ENCODE peak calls at places on chromosomes 3 and 15, in eight cellular contexts. Z is CD8-positive, alpha-beta T cell; J is HCT116; B is transverse colon; X is fibroblast of lung; E is right cardiac atrium; D is heart right ventricle; N is esophagus squamous epithelium. M is an unnamed sample.
A peak's percentile ranks its signal among the peaks of the same experiment; 100 is the strongest.

GRCh38 chr15:92561754-92562153 is 93.8 kb downstream of the FAM174B start:
- DNase-seq in Z (no peak), J (no peak), B (no peak), X (no peak), E (no peak), D (no peak), N (no peak), M (no peak)

GRCh38 chr3:181417748-181418147 is 294.0 kb upstream of the SOX2 start:
- DNase-seq in Z (no peak), J (no peak), B (no peak), X (peak; percentile 78), E (no peak), D (no peak), N (no peak), M (no peak)

GRCh38 chr3:39383190-39383912 is at the start of gene SLC25A38:
- DNase-seq in Z (peak; percentile 76), J (peak; percentile 83), B (peak; percentile 85), X (peak; percentile 88), E (peak; percentile 86), D (peak; percentile 67), N (no peak), M (peak; percentile 90)

GRCh38 chr3:171163724-171164465 is 137.4 kb upstream of the SLC2A2 start:
- DNase-seq in Z (no peak), J (no peak), B (no peak), X (peak; percentile 16), E (no peak), D (no peak), N (no peak), M (no peak)

GRCh38 chr3:21798689-21799088 is 47.7 kb upstream of the ZNF385D start:
- DNase-seq in Z (no peak), J (no peak), B (no peak), X (no peak), E (no peak), D (no peak), N (no peak), M (no peak)

GRCh38 chr3:11764931-11765363 is 81.7 kb downstream of the TAMM41 start:
- DNase-seq in Z (no peak), J (peak; percentile 64), B (no peak), X (peak; percentile 92), E (no peak), D (no peak), N (no peak), M (no peak)

GRCh38 chr3:172056416-172056815 is 17.0 kb downstream of the FNDC3B start:
- DNase-seq in Z (no peak), J (no peak), B (no peak), X (no peak), E (no peak), D (no peak), N (no peak), M (no peak)

GRCh38 chr3:66153471-66153870 is 67.3 kb upstream of the SLC25A26 start:
- DNase-seq in Z (no peak), J (no peak), B (no peak), X (peak; percentile 37), E (no peak), D (no peak), N (no peak), M (no peak)

GRCh38 chr3:168608926-168609325 is 513.2 kb upstream of the GOLIM4 start:
- DNase-seq in Z (no peak), J (no peak), B (no peak), X (no peak), E (no peak), D (no peak), N (no peak), M (no peak)

GRCh38 chr3:23580337-23580736 is 225.4 kb upstream of the UBE2E1 start:
- DNase-seq in Z (no peak), J (no peak), B (no peak), X (peak; percentile 67), E (no peak), D (no peak), N (no peak), M (no peak)

DNA sequence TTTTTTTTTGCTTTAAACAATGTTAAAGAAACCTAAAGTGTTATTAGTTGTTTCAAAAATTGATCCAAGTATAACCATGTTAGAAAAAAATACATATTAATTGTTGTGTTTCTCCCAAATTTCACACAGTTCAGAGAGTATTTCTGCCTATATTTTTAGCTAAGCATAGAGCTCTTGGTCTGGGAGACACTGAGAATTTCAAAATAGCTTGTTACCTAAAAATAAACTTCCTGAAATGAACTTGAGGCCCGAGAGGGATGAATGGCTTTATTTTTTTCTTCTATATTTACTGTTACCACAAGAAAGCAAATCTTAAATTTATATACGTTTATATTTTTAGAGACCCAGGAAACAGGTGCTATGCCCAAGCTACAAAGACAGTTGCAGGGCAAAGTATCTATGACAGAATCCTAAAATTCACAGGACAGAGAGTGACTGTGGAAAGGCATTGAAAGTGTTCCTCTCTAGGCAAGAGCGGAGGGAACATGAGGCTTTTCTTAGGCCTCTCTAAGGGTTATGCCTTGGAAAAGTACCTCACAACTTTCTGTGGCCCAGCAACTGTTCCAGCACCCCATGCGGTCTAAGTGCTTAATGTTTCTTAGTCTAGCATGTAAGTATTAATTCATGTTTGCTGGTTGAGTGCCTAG is 36.4 kb downstream of the TGFBR2 start:
- DNase-seq in Z (no peak), J (no peak), B (no peak), X (no peak), E (no peak), D (no peak), N (no peak), M (no peak)
- H3K4me1 ChIP-seq in Z (peaks cover 100% of the 10 kb centered on the region), J (no peaks in the 10 kb centered on the region), B (peaks cover 88% of the 10 kb centered on the region), X (peaks cover 8% of the 10 kb centered on the region), E (peaks cover 27% of the 10 kb centered on the region), D (peaks cover 64% of the 10 kb centered on the region), N (peaks cover 93% of the 10 kb centered on the region), M (peaks cover 18% of the 10 kb centered on the region)

DNA sequence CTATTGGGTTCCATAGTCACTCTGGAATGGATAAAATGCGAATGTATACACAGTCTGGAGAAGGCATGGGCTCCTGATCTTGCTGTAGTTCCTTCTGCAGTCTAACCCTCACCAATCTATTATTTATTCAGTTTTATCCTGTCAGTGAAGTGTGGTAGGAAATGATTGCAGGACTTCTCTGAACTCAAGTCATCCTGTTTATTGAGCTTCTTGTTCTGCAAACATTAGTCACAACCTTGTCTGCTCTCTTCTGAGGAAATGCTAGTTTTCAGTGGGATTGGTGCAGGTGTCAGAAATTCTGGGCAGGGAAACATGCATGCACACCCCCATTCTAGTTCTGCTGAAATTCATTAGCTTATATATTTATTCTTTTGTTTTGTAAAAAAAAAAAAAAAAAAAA is 191.0 kb upstream of the CFAP20DC start:
- DNase-seq in Z (no peak), J (no peak), B (no peak), X (peak; percentile 34), E (no peak), D (no peak), N (no peak), M (no peak)
- H3K9me3 ChIP-seq in Z (no peaks in the 10 kb centered on the region), J (no peaks in the 10 kb centered on the region), B (no peaks in the 10 kb centered on the region), X (no peaks in the 10 kb centered on the region), E (no peaks in the 10 kb centered on the region), D (no peaks in the 10 kb centered on the region), N (no peaks in the 10 kb centered on the region), M (no peaks in the 10 kb centered on the region)

GRCh38 chr3:136955813-136956212 is 2.0 kb upstream of the IL20RB start:
- DNase-seq in Z (no peak), J (peak; percentile 77), B (peak; percentile 67), X (peak; percentile 94), E (no peak), D (no peak), N (no peak), M (no peak)
- H3K4me1 ChIP-seq in Z (no peaks in the 10 kb centered on the region), J (peaks cover 32% of the 10 kb centered on the region), B (peaks cover 44% of the 10 kb centered on the region), X (peaks cover 21% of the 10 kb centered on the region), E (peaks cover 4% of the 10 kb centered on the region), D (no peaks in the 10 kb centered on the region), N (peaks cover 88% of the 10 kb centered on the region), M (peaks cover 4% of the 10 kb centered on the region)

GRCh38 chr15:43360821-43361220 is 10.0 kb downstream of the ZSCAN29 start:
- DNase-seq in Z (no peak), J (no peak), B (no peak), X (no peak), E (no peak), D (no peak), N (no peak), M (no peak)

GRCh38 chr15:43361313-43361903 is 9.4 kb downstream of the ZSCAN29 start:
- DNase-seq in Z (no peak), J (no peak), B (no peak), X (peak; percentile 5), E (no peak), D (no peak), N (no peak), M (no peak)
- H3K9me3 ChIP-seq in Z (peaks cover 23% of the 10 kb centered on the region), J (peaks cover 24% of the 10 kb centered on the region), B (peaks cover 44% of the 10 kb centered on the region), X (peaks cover 5% of the 10 kb centered on the region), E (peaks cover 8% of the 10 kb centered on the region), D (no peaks in the 10 kb centered on the region), N (peaks cover 6% of the 10 kb centered on the region), M (peaks cover 12% of the 10 kb centered on the region)

M was measured in aorta.